ENCODE peak calls at places on chromosomes 5 and 9, in nine cellular contexts. One of them, this sample, is unnamed.

GRCh38 chr5:176647870-176648466 is 684 bp downstream of the TSPAN17 start:
- DNase-seq in fibroblast of the conjunctiva: no peak
- DNase-seq in Kasumi-1: no peak
- DNase-seq in aorta: peak
- DNase-seq in stimulated activated CD4-positive, alpha-beta T cell treated with anti-CD3 and anti-CD28 coated beads, TNF-alpha, amount 100 ng/mL, for 24 hours: no peak
- DNase-seq in activated naive CD4-positive, alpha-beta T cell: no peak
- DNase-seq in OCI-M1: peak
- DNase-seq in mucosa of descending colon: peak
- DNase-seq in AML-193: no peak
- DNase-seq in this sample: no peak

GRCh38 chr9:8223861-8224260 is 424.3 kb upstream of the DMAC1 start:
- DNase-seq in mucosa of descending colon: no peak
- DNase-seq in AML-193: no peak
- DNase-seq in fibroblast of the conjunctiva: no peak
- DNase-seq in activated naive CD4-positive, alpha-beta T cell: no peak
- DNase-seq in OCI-M1: no peak
- DNase-seq in Kasumi-1: no peak
- DNase-seq in stimulated activated CD4-positive, alpha-beta T cell treated with anti-CD3 and anti-CD28 coated beads, TNF-alpha, amount 100 ng/mL, for 24 hours: no peak
- DNase-seq in aorta: no peak
- DNase-seq in this sample: no peak

GRCh38 chr9:120387257-120387999 is 192.5 kb downstream of the CDK5RAP2 start:
- DNase-seq in stimulated activated CD4-positive, alpha-beta T cell treated with anti-CD3 and anti-CD28 coated beads, TNF-alpha, amount 100 ng/mL, for 24 hours: no peak
- DNase-seq in aorta: no peak
- DNase-seq in OCI-M1: no peak
- DNase-seq in mucosa of descending colon: no peak
- DNase-seq in fibroblast of the conjunctiva: no peak
- DNase-seq in activated naive CD4-positive, alpha-beta T cell: no peak
- DNase-seq in AML-193: no peak
- DNase-seq in Kasumi-1: no peak
- DNase-seq in this sample: no peak

GRCh38 chr5:59517926-59518585 is 375.5 kb downstream of the PDE4D start:
- DNase-seq in OCI-M1: no peak
- DNase-seq in aorta: no peak
- DNase-seq in mucosa of descending colon: no peak
- DNase-seq in activated naive CD4-positive, alpha-beta T cell: no peak
- DNase-seq in stimulated activated CD4-positive, alpha-beta T cell treated with anti-CD3 and anti-CD28 coated beads, TNF-alpha, amount 100 ng/mL, for 24 hours: no peak
- DNase-seq in fibroblast of the conjunctiva: no peak
- DNase-seq in AML-193: no peak
- DNase-seq in Kasumi-1: no peak
- DNase-seq in this sample: no peak

GRCh38 chr9:133064241-133065069 is 2.7 kb downstream of the CEL start:
- DNase-seq in fibroblast of the conjunctiva: no peak
- DNase-seq in aorta: peak
- DNase-seq in mucosa of descending colon: no peak
- DNase-seq in AML-193: no peak
- DNase-seq in stimulated activated CD4-positive, alpha-beta T cell treated with anti-CD3 and anti-CD28 coated beads, TNF-alpha, amount 100 ng/mL, for 24 hours: no peak
- DNase-seq in Kasumi-1: no peak
- DNase-seq in activated naive CD4-positive, alpha-beta T cell: no peak
- DNase-seq in OCI-M1: no peak
- DNase-seq in this sample: no peak

GRCh38 chr5:83179966-83180365 is 102.6 kb downstream of the XRCC4 start:
- DNase-seq in OCI-M1: no peak
- DNase-seq in AML-193: no peak
- DNase-seq in mucosa of descending colon: no peak
- DNase-seq in Kasumi-1: no peak
- DNase-seq in activated naive CD4-positive, alpha-beta T cell: no peak
- DNase-seq in aorta: no peak
- DNase-seq in fibroblast of the conjunctiva: no peak
- DNase-seq in stimulated activated CD4-positive, alpha-beta T cell treated with anti-CD3 and anti-CD28 coated beads, TNF-alpha, amount 100 ng/mL, for 24 hours: no peak
- DNase-seq in this sample: no peak

GRCh38 chr9:111067472-111067871 is 29.2 kb upstream of the LPAR1 start:
- DNase-seq in mucosa of descending colon: no peak
- DNase-seq in stimulated activated CD4-positive, alpha-beta T cell treated with anti-CD3 and anti-CD28 coated beads, TNF-alpha, amount 100 ng/mL, for 24 hours: no peak
- DNase-seq in activated naive CD4-positive, alpha-beta T cell: no peak
- DNase-seq in Kasumi-1: no peak
- DNase-seq in AML-193: no peak
- DNase-seq in fibroblast of the conjunctiva: peak
- DNase-seq in OCI-M1: peak
- DNase-seq in aorta: no peak
- DNase-seq in this sample: no peak

GRCh38 chr5:112415552-112415951 is 3.5 kb downstream of the EPB41L4A start:
- DNase-seq in OCI-M1: no peak
- DNase-seq in mucosa of descending colon: no peak
- DNase-seq in stimulated activated CD4-positive, alpha-beta T cell treated with anti-CD3 and anti-CD28 coated beads, TNF-alpha, amount 100 ng/mL, for 24 hours: no peak
- DNase-seq in fibroblast of the conjunctiva: no peak
- DNase-seq in AML-193: no peak
- DNase-seq in aorta: no peak
- DNase-seq in Kasumi-1: no peak
- DNase-seq in activated naive CD4-positive, alpha-beta T cell: no peak
- DNase-seq in this sample: no peak

GRCh38 chr9:98551511-98552286 is 157.0 kb downstream of the GABBR2 start:
- DNase-seq in fibroblast of the conjunctiva: no peak
- DNase-seq in mucosa of descending colon: no peak
- DNase-seq in OCI-M1: no peak
- DNase-seq in activated naive CD4-positive, alpha-beta T cell: no peak
- DNase-seq in Kasumi-1: no peak
- DNase-seq in stimulated activated CD4-positive, alpha-beta T cell treated with anti-CD3 and anti-CD28 coated beads, TNF-alpha, amount 100 ng/mL, for 24 hours: no peak
- DNase-seq in aorta: no peak
- DNase-seq in AML-193: no peak
- DNase-seq in this sample: no peak

GRCh38 chr9:92637331-92637730 is 32.6 kb downstream of the IPPK start:
- DNase-seq in fibroblast of the conjunctiva: no peak
- DNase-seq in AML-193: no peak
- DNase-seq in stimulated activated CD4-positive, alpha-beta T cell treated with anti-CD3 and anti-CD28 coated beads, TNF-alpha, amount 100 ng/mL, for 24 hours: no peak
- DNase-seq in OCI-M1: no peak
- DNase-seq in aorta: peak
- DNase-seq in activated naive CD4-positive, alpha-beta T cell: no peak
- DNase-seq in Kasumi-1: no peak
- DNase-seq in mucosa of descending colon: no peak
- DNase-seq in this sample: no peak

GRCh38 chr5:69050214-69050613 is 43.6 kb upstream of the SLC30A5 start:
- DNase-seq in mucosa of descending colon: no peak
- DNase-seq in stimulated activated CD4-positive, alpha-beta T cell treated with anti-CD3 and anti-CD28 coated beads, TNF-alpha, amount 100 ng/mL, for 24 hours: no peak
- DNase-seq in activated naive CD4-positive, alpha-beta T cell: no peak
- DNase-seq in AML-193: no peak
- DNase-seq in aorta: no peak
- DNase-seq in Kasumi-1: no peak
- DNase-seq in fibroblast of the conjunctiva: no peak
- DNase-seq in OCI-M1: no peak
- DNase-seq in this sample: no peak

GRCh38 chr5:168874713-168875380 is 295.7 kb upstream of the PANK3 start:
- DNase-seq in OCI-M1: peak
- DNase-seq in Kasumi-1: no peak
- DNase-seq in mucosa of descending colon: no peak
- DNase-seq in stimulated activated CD4-positive, alpha-beta T cell treated with anti-CD3 and anti-CD28 coated beads, TNF-alpha, amount 100 ng/mL, for 24 hours: no peak
- DNase-seq in fibroblast of the conjunctiva: no peak
- DNase-seq in aorta: no peak
- DNase-seq in AML-193: no peak
- DNase-seq in activated naive CD4-positive, alpha-beta T cell: no peak
- DNase-seq in this sample: no peak

GRCh38 chr9:82334286-82334685 is 345.7 kb downstream of the SPATA31D1 start:
- DNase-seq in aorta: no peak
- DNase-seq in fibroblast of the conjunctiva: no peak
- DNase-seq in Kasumi-1: no peak
- DNase-seq in mucosa of descending colon: no peak
- DNase-seq in OCI-M1: no peak
- DNase-seq in activated naive CD4-positive, alpha-beta T cell: no peak
- DNase-seq in stimulated activated CD4-positive, alpha-beta T cell treated with anti-CD3 and anti-CD28 coated beads, TNF-alpha, amount 100 ng/mL, for 24 hours: no peak
- DNase-seq in AML-193: no peak
- DNase-seq in this sample: no peak